ENCODE peak calls at places on chromosome 22, in five cellular contexts. J is neural crest cell; Q is activated CD4-positive, alpha-beta T cell treated with anti-CD3 and anti-CD28 coated beads for 48 hours; I is keratinocyte; C is lung microvascular endothelial cell. L is an unnamed sample.

GRCh38 chr22:22207845-22208564 is 36.6 kb upstream of the VPREB1 start:
- DNase-seq in J (peak), Q (peak), I (peak), C (peak), L (peak)

GRCh38 chr22:30015846-30016245 is 64.4 kb upstream of the HORMAD2 start:
- DNase-seq in J (no peak), Q (no peak), I (no peak), C (no peak), L (no peak)

GRCh38 chr22:38864361-38865191 is 7.4 kb downstream of the CBX6 start:
- DNase-seq in J (no peak), Q (no peak), I (no peak), C (no peak), L (no peak)

GRCh38 chr22:36198482-36198881 is 3.1 kb downstream of the APOL4 start:
- DNase-seq in J (no peak), Q (no peak), I (no peak), C (no peak), L (no peak)

GRCh38 chr22:39448205-39449054 is 8.4 kb upstream of the MGAT3 start:
- DNase-seq in J (no peak), Q (no peak), I (no peak), C (no peak), L (no peak)

GRCh38 chr22:23147632-23148387 is 2.5 kb downstream of the RAB36 start:
- DNase-seq in J (no peak), Q (no peak), I (no peak), C (no peak), L (no peak)

GRCh38 chr22:19884161-19884953 is 29.7 kb upstream of the GNB1L start:
- DNase-seq in J (no peak), Q (no peak), I (no peak), C (no peak), L (no peak)

GRCh38 chr22:49321477-49322055 is 506.1 kb downstream of the BRD1 start:
- DNase-seq in J (no peak), Q (no peak), I (no peak), C (no peak), L (no peak)

GRCh38 chr22:22856885-22857606 is 30.6 kb upstream of the IGLL5 start:
- DNase-seq in J (no peak), Q (no peak), I (no peak), C (no peak), L (no peak)

GRCh38 chr22:33210129-33210784 is 152.1 kb upstream of the SYN3 start:
- DNase-seq in J (peak), Q (peak), I (no peak), C (peak), L (peak)

GRCh38 chr22:24875862-24876506 is 70.0 kb downstream of the SGSM1 start:
- DNase-seq in J (peak), Q (peak), I (no peak), C (peak), L (no peak)